ENCODE peak calls at places on chromosomes 13 and 19, in five cellular contexts. D is germinal center; R is iris pigment epithelial cell; H is activated CD4-positive, alpha-beta T cell treated with anti-CD3 and anti-CD28 coated beads, Interleukin-2, amount 50 U/mL, for 24 hours; G is HEK293T. M is an unnamed sample.
A peak's percentile ranks its signal among the peaks of the same experiment; 100 is the strongest.

GRCh38 chr13:113364933-113365371 is 1.0 kb upstream of the GRTP1 start:
- DNase-seq in D (no peak), H (no peak), R (no peak), G (no peak), M (no peak)

GRCh38 chr13:85562282-85562681 is 236.9 kb downstream of the SLITRK6 start:
- DNase-seq in G (no peak), H (no peak), D (no peak), R (no peak), M (no peak)

GRCh38 chr13:23921451-23921888 is 24.2 kb upstream of the C1QTNF9B start:
- DNase-seq in D (no peak), H (no peak), R (peak; percentile 51), G (peak; percentile 9), M (peak; percentile 39)

GRCh38 chr19:45117167-45117594 is 24.2 kb downstream of the PPP1R37 start:
- DNase-seq in G (no peak), R (no peak), D (no peak), H (peak; percentile 16), M (no peak)

GRCh38 chr13:73945371-73945770 is 188.8 kb downstream of the KLF12 start:
- DNase-seq in H (no peak), G (no peak), R (no peak), D (no peak), M (no peak)

GRCh38 chr19:18879579-18880373 is 16.2 kb downstream of the CERS1 start:
- DNase-seq in D (peak; percentile 36), H (no peak), R (peak; percentile 14), G (peak; percentile 72), M (no peak)

GRCh38 chr13:105519766-105520165 is 1015.7 kb downstream of the EFNB2 start:
- DNase-seq in D (no peak), G (no peak), H (no peak), R (peak; percentile 23), M (no peak)

GRCh38 chr13:71368301-71368700 is 498.7 kb downstream of the DACH1 start:
- DNase-seq in D (no peak), G (no peak), R (no peak), H (no peak), M (no peak)

GRCh38 chr13:19781526-19781925 is 1.2 kb downstream of the PSPC1 start:
- DNase-seq in D (no peak), H (no peak), G (no peak), R (no peak), M (no peak)

GRCh38 chr13:24631922-24632321 is 48.3 kb upstream of the ATP12A start:
- DNase-seq in H (no peak), R (peak; percentile 32), G (no peak), D (no peak), M (no peak)

GRCh38 chr19:43759515-43759914 is 4.8 kb upstream of the SMG9 start:
- DNase-seq in D (no peak), R (peak; percentile 87), G (no peak), H (no peak), M (no peak)

GRCh38 chr19:11377756-11378155 is 3.3 kb downstream of the SWSAP1 start:
- DNase-seq in R (peak; percentile 38), D (no peak), H (no peak), G (no peak), M (no peak)

GRCh38 chr13:20394506-20394905 is 131.2 kb downstream of the CRYL1 start:
- DNase-seq in D (no peak), H (no peak), G (no peak), R (no peak), M (no peak)

GRCh38 chr13:78193853-78194252 is 275.2 kb upstream of the EDNRB start:
- DNase-seq in R (no peak), D (no peak), H (no peak), G (no peak), M (no peak)

GRCh38 chr13:47250141-47250540 is 353.3 kb upstream of the HTR2A start:
- DNase-seq in H (no peak), R (no peak), D (no peak), G (no peak), M (no peak)

GRCh38 chr19:2444251-2445002 is 12.3 kb downstream of the LMNB2 start:
- DNase-seq in D (no peak), H (no peak), G (no peak), R (no peak), M (no peak)

GRCh38 chr13:100363351-100363750 is 225.2 kb downstream of the GGACT start:
- DNase-seq in D (no peak), H (no peak), G (no peak), R (peak; percentile 88), M (no peak)

GRCh38 chr19:8174706-8175105 is 25.3 kb upstream of the FBN3 start:
- DNase-seq in D (no peak), H (no peak), R (peak; percentile 40), G (no peak), M (no peak)

GRCh38 chr19:11446652-11447301 is 11.3 kb downstream of the PRKCSH start:
- DNase-seq in G (peak; percentile 83), D (peak; percentile 70), R (no peak), H (peak; percentile 16), M (peak; percentile 77)

GRCh38 chr19:38321646-38322323 is 2.1 kb downstream of the KCNK6 start:
- DNase-seq in D (no peak), H (no peak), R (peak; percentile 36), G (no peak), M (no peak)

GRCh38 chr19:53696951-53697350 is 65.2 kb downstream of the DPRX start:
- DNase-seq in R (peak; percentile 8), D (no peak), G (no peak), H (no peak), M (no peak)

GRCh38 chr13:100789025-100789424 is 114.4 kb upstream of the TMTC4 start:
- DNase-seq in D (no peak), H (no peak), R (no peak), G (no peak), M (no peak)

GRCh38 chr13:26583662-26584061 is 26.2 kb downstream of the WASF3 start:
- DNase-seq in D (no peak), R (no peak), H (no peak), G (no peak), M (no peak)

GRCh38 chr13:89380101-89380500 is 1708.9 kb downstream of the SLITRK5 start:
- DNase-seq in R (no peak), G (no peak), D (no peak), H (no peak), M (no peak)

GRCh38 chr13:44050450-44051063 is 170.9 kb downstream of the LACC1 start:
- DNase-seq in D (peak; percentile 9), G (peak; percentile 27), H (no peak), R (peak; percentile 47), M (no peak)

GRCh38 chr19:27889156-27889555 is 1323.8 kb downstream of the UQCRFS1 start:
- DNase-seq in G (no peak), H (no peak), R (no peak), D (no peak), M (no peak)

GRCh38 chr19:31180907-31181306 is 168.3 kb downstream of the TSHZ3 start:
- DNase-seq in D (no peak), H (no peak), G (no peak), R (no peak), M (no peak)

GRCh38 chr19:3692141-3693029 is 7.9 kb downstream of the PIP5K1C start:
- DNase-seq in H (peak; percentile 24), R (no peak), D (peak; percentile 62), G (no peak), M (peak; percentile 77)

GRCh38 chr19:6677924-6678689 is 8.1 kb upstream of the TNFSF14 start:
- DNase-seq in R (peak; percentile 36), G (peak; percentile 87), D (peak; percentile 39), H (no peak), M (no peak)

M was measured in HuH-7.